ENCODE peak calls at places on chromosomes 11 and 22, in six cellular contexts. P, Z, J, H, X and V are unnamed samples.

GRCh38 chr11:12050911-12051667 is 42.7 kb upstream of the DKK3 start:
- DNase-seq in P (no peak), Z (peak), J (no peak), H (no peak), X (no peak), V (no peak)

GRCh38 chr22:27112273-27112672 is 454.9 kb downstream of the MIAT start:
- DNase-seq in P (no peak), Z (no peak), J (no peak), H (no peak), X (no peak), V (no peak)

GRCh38 chr11:19929655-19930054 is 217.0 kb downstream of the NAV2 start:
- DNase-seq in P (no peak), Z (no peak), J (no peak), H (no peak), X (no peak), V (no peak)

GRCh38 chr11:35343033-35343598 is 76.2 kb downstream of the SLC1A2 start:
- DNase-seq in P (no peak), Z (no peak), J (no peak), H (no peak), X (no peak), V (no peak)

GRCh38 chr11:5620606-5621521 is 3.9 kb upstream of the TRIM34 start:
- DNase-seq in P (no peak), Z (no peak), J (no peak), H (peak), X (no peak), V (peak)

GRCh38 chr11:71304491-71304890 is 52.1 kb upstream of the SHANK2 start:
- DNase-seq in P (no peak), Z (no peak), J (no peak), H (no peak), X (no peak), V (no peak)

GRCh38 chr11:13298765-13299164 is 21.2 kb downstream of the BMAL1 start:
- DNase-seq in P (no peak), Z (no peak), J (no peak), H (no peak), X (no peak), V (no peak)

GRCh38 chr11:65215441-65216076 is 33.8 kb downstream of the CAPN1 start:
- DNase-seq in P (no peak), Z (no peak), J (no peak), H (no peak), X (no peak), V (no peak)

GRCh38 chr11:78742430-78742829 is 167.8 kb upstream of the NARS2 start:
- DNase-seq in P (no peak), Z (peak), J (no peak), H (no peak), X (no peak), V (no peak)

GRCh38 chr22:37545703-37546435 is 14.4 kb upstream of the CDC42EP1 start:
- DNase-seq in P (peak), Z (peak), J (peak), H (peak), X (no peak), V (peak)

GRCh38 chr11:123537726-123538125 is 107.7 kb downstream of the GRAMD1B start:
- DNase-seq in P (no peak), Z (no peak), J (no peak), H (no peak), X (no peak), V (no peak)

GRCh38 chr11:69141742-69142141 is 14.0 kb upstream of the SMIM38 start:
- DNase-seq in P (no peak), Z (no peak), J (no peak), H (no peak), X (no peak), V (no peak)

GRCh38 chr22:37887610-37888378 is 18.3 kb upstream of the MICALL1 start:
- DNase-seq in P (no peak), Z (no peak), J (peak), H (peak), X (no peak), V (peak)

GRCh38 chr11:117045196-117045595 is 53.0 kb downstream of the SIK3 start:
- DNase-seq in P (peak), Z (no peak), J (peak), H (no peak), X (no peak), V (peak)

GRCh38 chr22:39150848-39151215 is 1.6 kb downstream of the CBX7 start:
- DNase-seq in P (no peak), Z (no peak), J (no peak), H (no peak), X (no peak), V (no peak)

GRCh38 chr11:126465573-126466287 is 110.2 kb downstream of the ST3GAL4 start:
- DNase-seq in P (no peak), Z (no peak), J (no peak), H (peak), X (peak), V (no peak)

GRCh38 chr11:96205460-96205809 is 137.6 kb downstream of the MAML2 start:
- DNase-seq in P (no peak), Z (no peak), J (no peak), H (no peak), X (no peak), V (no peak)

GRCh38 chr11:96204721-96205459 is 138.1 kb downstream of the MAML2 start:
- DNase-seq in P (no peak), Z (no peak), J (no peak), H (no peak), X (no peak), V (no peak)

GRCh38 chr11:96204366-96204659 is 138.7 kb downstream of the MAML2 start:
- DNase-seq in P (no peak), Z (no peak), J (no peak), H (no peak), X (no peak), V (no peak)

GRCh38 chr11:96211433-96211832 is 131.6 kb downstream of the MAML2 start:
- DNase-seq in P (no peak), Z (no peak), J (no peak), H (no peak), X (no peak), V (no peak)

GRCh38 chr11:96207459-96208449 is 135.2 kb downstream of the MAML2 start:
- DNase-seq in P (no peak), Z (no peak), J (no peak), H (no peak), X (peak), V (peak)
- H3K4me3 ChIP-seq in P (no peak), Z (no peak), J (no peak), H (no peak), X (no peak), V (no peak)

GRCh38 chr22:33917744-33918406 is 2.4 kb downstream of the LARGE1 start:
- DNase-seq in P (no peak), Z (no peak), J (peak), H (no peak), X (peak), V (peak)
- H3K4me3 ChIP-seq in P (no peak), Z (no peak), J (peak), H (no peak), X (peak), V (no peak)

GRCh38 chr11:83583953-83584352 is 297.8 kb upstream of the CCDC90B start:
- DNase-seq in P (peak), Z (no peak), J (no peak), H (no peak), X (no peak), V (peak)
- H3K4me3 ChIP-seq in P (no peak), Z (no peak), J (no peak), H (no peak), X (no peak), V (no peak)

DNA sequence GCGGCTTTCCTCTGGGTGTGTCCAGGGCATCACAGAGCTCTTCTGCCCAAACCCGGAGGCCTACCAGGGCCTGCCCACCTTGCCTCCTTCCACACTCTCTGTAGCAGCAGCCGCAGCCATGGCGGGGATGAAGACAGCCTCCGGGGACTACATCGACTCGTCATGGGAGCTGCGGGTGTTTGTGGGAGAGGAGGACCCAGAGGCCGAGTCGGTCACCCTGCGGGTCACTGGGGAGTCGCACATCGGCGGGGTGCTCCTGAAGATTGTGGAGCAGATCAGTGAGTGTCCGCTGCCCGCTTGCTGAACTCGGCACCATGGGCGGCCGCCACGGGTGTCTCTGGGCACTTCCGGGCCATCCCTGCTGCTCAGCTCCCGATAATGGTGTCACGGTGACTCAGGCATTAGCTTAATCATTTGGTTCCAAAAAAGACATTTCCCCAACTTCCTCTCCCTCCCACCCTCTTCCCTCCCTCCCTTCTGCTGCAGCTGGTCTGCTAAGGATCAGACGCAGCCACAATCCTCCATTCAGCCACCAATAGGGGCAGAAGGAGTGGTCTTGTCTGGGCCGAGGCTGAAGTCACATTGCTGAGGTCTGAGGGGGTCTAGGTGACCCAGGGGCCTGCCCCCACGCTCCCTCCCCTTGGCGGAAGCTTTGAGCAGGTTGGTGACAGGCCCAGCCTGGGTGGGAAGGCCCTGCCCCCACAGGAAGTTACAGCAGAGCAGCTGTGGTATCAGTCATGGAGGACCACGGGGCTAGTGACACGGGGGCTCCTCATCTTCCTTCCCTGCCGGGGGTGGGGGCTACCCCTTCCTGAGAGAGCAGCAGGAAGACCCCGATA is 945 bp downstream of the FERMT3 start:
- DNase-seq in P (peak), Z (peak), J (peak), H (no peak), X (peak), V (peak)
- H3K4me3 ChIP-seq in P (no peak), Z (no peak), J (no peak), H (no peak), X (peak), V (peak)

GRCh38 chr11:120130176-120130980 is 7.5 kb downstream of the TRIM29 start:
- DNase-seq in P (no peak), Z (no peak), J (no peak), H (no peak), X (no peak), V (no peak)
- H3K4me3 ChIP-seq in P (no peak), Z (no peak), J (no peak), H (no peak), X (no peak), V (no peak)

DNA sequence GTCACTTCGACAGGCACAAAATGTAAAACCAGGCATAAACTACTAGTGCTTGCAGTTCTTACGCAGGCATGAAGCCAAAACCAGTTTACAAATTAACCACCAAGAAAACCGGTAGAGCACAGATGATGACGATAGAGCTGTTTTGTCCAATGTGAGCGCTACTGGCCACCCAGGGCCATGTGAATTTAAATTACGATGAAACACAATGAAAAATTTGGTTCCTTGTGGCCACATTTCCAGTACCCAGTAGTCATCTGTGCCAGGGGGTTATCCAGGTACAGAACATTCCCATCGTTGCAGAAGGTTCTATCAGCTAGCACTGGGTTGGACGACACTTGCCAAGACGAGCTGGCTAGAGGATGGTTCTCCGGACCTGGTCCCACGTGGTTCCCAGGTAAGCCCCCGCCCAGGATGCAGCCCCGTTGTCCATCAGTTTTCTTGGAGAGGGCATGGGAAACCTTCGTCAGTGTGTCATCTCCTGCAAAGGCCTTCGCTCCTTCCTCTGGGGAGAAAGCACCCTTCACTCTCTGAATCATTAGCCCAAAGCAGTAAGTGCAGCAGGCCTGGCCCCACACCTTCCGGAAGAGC is 1.1 kb upstream of the CD81 start:
- DNase-seq in P (no peak), Z (peak), J (no peak), H (no peak), X (no peak), V (no peak)
- H3K4me3 ChIP-seq in P (no peak), Z (no peak), J (no peak), H (no peak), X (no peak), V (no peak)

GRCh38 chr11:8671651-8672062 is 10.8 kb downstream of the TRIM66 start:
- DNase-seq in P (peak), Z (peak), J (peak), H (no peak), X (no peak), V (no peak)

GRCh38 chr11:8671242-8671641 is 11.2 kb downstream of the TRIM66 start:
- DNase-seq in P (peak), Z (no peak), J (peak), H (no peak), X (no peak), V (peak)

GRCh38 chr11:8676458-8676857 is 6.0 kb downstream of the TRIM66 start:
- DNase-seq in P (no peak), Z (no peak), J (no peak), H (no peak), X (no peak), V (no peak)

GRCh38 chr11:8672346-8672745 is 10.1 kb downstream of the TRIM66 start:
- DNase-seq in P (no peak), Z (no peak), J (no peak), H (no peak), X (no peak), V (no peak)

DNA sequence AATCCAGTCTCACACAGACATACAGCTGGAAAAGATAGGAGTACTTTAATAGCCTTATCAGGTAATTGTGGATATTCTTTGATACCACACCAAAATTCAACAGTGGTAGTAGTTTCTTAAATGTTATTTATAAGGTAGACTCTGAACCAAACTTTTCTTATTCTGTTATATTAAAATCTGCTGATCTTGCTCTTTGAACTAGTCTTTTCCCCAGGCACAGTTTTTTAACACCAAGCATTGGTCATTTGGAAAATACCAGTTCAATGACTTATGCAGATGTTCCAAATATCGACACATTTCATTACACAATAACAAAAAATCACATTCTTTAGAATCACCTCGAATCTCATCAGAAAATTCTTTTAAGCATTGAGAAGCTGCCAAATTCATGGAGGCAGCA is 7.6 kb downstream of the TRIM66 start:
- DNase-seq in P (no peak), Z (no peak), J (no peak), H (no peak), X (no peak), V (no peak)
- H3K4me3 ChIP-seq in P (no peak), Z (no peak), J (no peak), H (no peak), X (no peak), V (no peak)